ENCODE peak calls at places on chromosome 4, in six cellular contexts. L is NCI-H1105, U is ELR, H is NCI-H510A treated with DMSO at 0.1 percent for 48 hours, W is fibroblast of pulmonary artery, G is tibial artery. J is an unnamed sample.

GRCh38 chr4:40367451-40367850 is 32.3 kb downstream of the CHRNA9 start:
- DNase-seq in H (no peak), U (no peak), G (no peak), W (peak), L (no peak), J (no peak)

GRCh38 chr4:24973471-24974251 is 57.1 kb downstream of the LGI2 start:
- DNase-seq in L (no peak), W (peak), U (peak), G (peak), H (peak), J (no peak)

GRCh38 chr4:65670331-65671031 is at the start of gene EPHA5:
- DNase-seq in L (peak), U (peak), G (peak), H (peak), W (peak), J (peak)

GRCh38 chr4:176791591-176792347 is 953 bp downstream of the VEGFC start:
- DNase-seq in G (no peak), U (peak), W (peak), H (no peak), L (peak), J (peak)

GRCh38 chr4:10207116-10207515 is 90.5 kb upstream of the WDR1 start:
- DNase-seq in H (no peak), U (no peak), W (no peak), G (no peak), L (no peak), J (no peak)

GRCh38 chr4:21869978-21870745 is 78.4 kb downstream of the KCNIP4 start:
- DNase-seq in U (no peak), H (no peak), L (no peak), W (no peak), G (no peak), J (no peak)

GRCh38 chr4:103099691-103100392 is at the start of gene BDH2:
- DNase-seq in W (peak), H (peak), G (peak), L (peak), U (peak), J (peak)

GRCh38 chr4:48139688-48140087 is 5.6 kb upstream of the TXK start:
- DNase-seq in G (no peak), L (no peak), W (peak), U (peak), H (no peak), J (peak)

GRCh38 chr4:1413687-1414479 is 7.6 kb upstream of the NKX1-1 start:
- DNase-seq in U (no peak), L (no peak), G (no peak), H (no peak), W (no peak), J (no peak)

GRCh38 chr4:146058531-146058930 is 117.0 kb upstream of the LSM6 start:
- DNase-seq in H (no peak), G (no peak), W (no peak), U (no peak), L (no peak), J (no peak)

GRCh38 chr4:177222776-177223175 is 86.9 kb upstream of the NEIL3 start:
- DNase-seq in W (no peak), G (no peak), H (no peak), U (no peak), L (no peak), J (no peak)

GRCh38 chr4:2791518-2792395 is 1.1 kb upstream of the SH3BP2 start:
- DNase-seq in H (no peak), G (peak), W (no peak), U (no peak), L (no peak), J (no peak)

GRCh38 chr4:6785572-6785925 is 3.0 kb downstream of the KIAA0232 start:
- DNase-seq in W (no peak), G (no peak), U (no peak), H (no peak), L (no peak), J (no peak)